ENCODE peak calls at places on chromosomes 12 and 14, in six cellular contexts. One of them, this sample, is unnamed.

GRCh38 chr12:132524405-132524804 is 34.5 kb downstream of the FBRSL1 start:
- DNase-seq in fibroblast of lung: peak; percentile 64
- DNase-seq in heart right ventricle: no peak
- DNase-seq in upper lobe of left lung: peak; percentile 38
- DNase-seq in ovary: no peak
- DNase-seq in neural progenitor cell: no peak
- DNase-seq in this sample: no peak

GRCh38 chr14:87894920-87895319 is 98.1 kb downstream of the GALC start:
- DNase-seq in fibroblast of lung: no peak
- DNase-seq in neural progenitor cell: no peak
- DNase-seq in heart right ventricle: no peak
- DNase-seq in ovary: no peak
- DNase-seq in upper lobe of left lung: no peak
- DNase-seq in this sample: no peak

GRCh38 chr12:106769078-106769477 is 5.4 kb upstream of the RIC8B start:
- DNase-seq in fibroblast of lung: peak; percentile 89
- DNase-seq in upper lobe of left lung: peak; percentile 42
- DNase-seq in neural progenitor cell: peak; percentile 42
- DNase-seq in heart right ventricle: no peak
- DNase-seq in ovary: no peak
- DNase-seq in this sample: peak; percentile 68

GRCh38 chr12:31737763-31738162 is 8.9 kb upstream of the AMN1 start:
- DNase-seq in fibroblast of lung: no peak
- DNase-seq in heart right ventricle: no peak
- DNase-seq in ovary: no peak
- DNase-seq in upper lobe of left lung: no peak
- DNase-seq in neural progenitor cell: no peak
- DNase-seq in this sample: no peak

GRCh38 chr14:36663404-36664321 is 2.0 kb downstream of the PAX9 start:
- DNase-seq in ovary: no peak
- DNase-seq in heart right ventricle: no peak
- DNase-seq in neural progenitor cell: peak; percentile 72
- DNase-seq in fibroblast of lung: peak; percentile 21
- DNase-seq in upper lobe of left lung: no peak
- DNase-seq in this sample: no peak

GRCh38 chr12:116288735-116289134 is 11.2 kb upstream of the MED13L start:
- DNase-seq in upper lobe of left lung: no peak
- DNase-seq in neural progenitor cell: no peak
- DNase-seq in ovary: no peak
- DNase-seq in heart right ventricle: no peak
- DNase-seq in fibroblast of lung: no peak
- DNase-seq in this sample: no peak

GRCh38 chr12:3299929-3300832 is 190.8 kb upstream of the PRMT8 start:
- DNase-seq in ovary: peak; percentile 81
- DNase-seq in heart right ventricle: peak; percentile 90
- DNase-seq in neural progenitor cell: peak; percentile 93
- DNase-seq in upper lobe of left lung: peak; percentile 89
- DNase-seq in fibroblast of lung: peak; percentile 96
- DNase-seq in this sample: peak; percentile 90

GRCh38 chr12:132111641-132112304 is 32.3 kb downstream of the DDX51 start:
- DNase-seq in heart right ventricle: no peak
- DNase-seq in upper lobe of left lung: no peak
- DNase-seq in ovary: no peak
- DNase-seq in fibroblast of lung: no peak
- DNase-seq in neural progenitor cell: no peak
- DNase-seq in this sample: no peak

GRCh38 chr14:64958743-64959142 is 13.4 kb downstream of the RAB15 start:
- DNase-seq in ovary: no peak
- DNase-seq in fibroblast of lung: no peak
- DNase-seq in heart right ventricle: no peak
- DNase-seq in upper lobe of left lung: no peak
- DNase-seq in neural progenitor cell: no peak
- DNase-seq in this sample: no peak

DNA sequence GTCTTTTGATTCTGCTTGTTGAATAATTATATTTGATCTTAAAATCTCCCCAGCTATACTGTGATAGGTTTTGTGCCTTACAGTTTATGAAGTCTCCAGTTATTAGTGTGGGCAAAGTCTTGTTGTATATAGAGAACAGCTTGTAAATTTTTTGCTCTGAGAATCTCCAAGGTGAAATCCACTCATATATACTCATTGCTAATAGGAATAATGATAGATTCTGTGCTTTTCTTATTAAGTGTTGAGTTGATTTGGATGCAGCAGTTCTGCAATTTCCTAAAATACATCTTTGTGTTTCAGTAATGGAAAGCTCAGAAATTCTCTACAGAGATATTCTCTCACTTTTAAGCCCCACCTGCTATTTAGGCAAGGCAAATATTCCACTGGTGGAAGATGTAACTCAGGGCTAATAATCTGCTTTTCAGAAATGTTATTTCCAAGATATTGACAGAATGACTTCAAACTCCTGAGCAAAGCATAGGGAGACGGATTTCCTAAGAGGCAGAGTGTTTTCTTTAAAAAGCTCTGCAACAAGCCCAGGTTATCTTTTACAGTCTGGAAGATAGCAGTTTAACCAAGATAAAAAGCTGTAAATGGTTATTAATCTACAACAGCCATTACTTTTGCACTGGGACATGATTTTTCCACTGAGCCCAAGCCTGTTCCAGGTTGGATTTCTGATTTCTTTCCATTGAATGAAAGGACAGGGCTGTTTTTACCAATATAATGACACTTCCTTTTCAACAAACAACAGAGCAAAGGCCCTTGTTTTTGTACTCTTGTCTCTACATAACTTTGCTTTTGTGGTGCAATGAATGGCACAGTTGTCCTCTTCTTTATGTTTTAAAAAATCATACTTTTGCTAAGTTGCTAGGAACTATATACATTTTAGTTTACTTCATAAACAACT is 239.9 kb upstream of the ATP2B1 start:
- DNase-seq in fibroblast of lung: peak; percentile 23
- DNase-seq in upper lobe of left lung: no peak
- DNase-seq in ovary: no peak
- DNase-seq in heart right ventricle: no peak
- DNase-seq in neural progenitor cell: no peak
- DNase-seq in this sample: no peak
- H3K27ac ChIP-seq in fibroblast of lung: peak overlapping the region; percentile 69
- H3K27ac ChIP-seq in upper lobe of left lung: no peak overlapping the region
- H3K27ac ChIP-seq in ovary: peak overlapping the region; percentile 16
- H3K27ac ChIP-seq in heart right ventricle: peak overlapping the region; percentile 37
- H3K27ac ChIP-seq in neural progenitor cell: no peak overlapping the region
- H3K27ac ChIP-seq in this sample: peak overlapping the region; percentile 72

DNA sequence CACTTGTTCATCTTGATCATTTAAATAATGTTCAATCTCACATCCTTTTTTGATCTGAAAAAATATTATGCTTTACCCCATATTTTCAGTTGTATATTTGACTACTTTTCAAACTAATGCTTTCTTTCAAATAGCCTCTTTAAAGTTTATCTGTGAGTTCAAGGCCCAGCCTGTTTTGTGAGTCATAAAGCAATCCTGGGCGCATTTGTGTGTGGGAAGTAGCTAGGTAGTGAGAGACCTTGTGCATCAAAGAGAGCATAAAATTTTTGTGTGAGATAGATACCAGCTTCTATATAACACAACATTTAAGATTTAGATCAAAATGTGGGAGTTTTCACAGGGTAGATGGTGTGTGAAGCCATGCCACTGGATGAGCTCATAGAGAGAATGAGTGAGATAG is 405.6 kb downstream of the NAV3 start:
- DNase-seq in upper lobe of left lung: no peak
- DNase-seq in heart right ventricle: no peak
- DNase-seq in neural progenitor cell: no peak
- DNase-seq in ovary: no peak
- DNase-seq in fibroblast of lung: peak; percentile 29
- DNase-seq in this sample: no peak
- TF ChIP-seq CTCF in upper lobe of left lung: no peak
- TF ChIP-seq CTCF in heart right ventricle: no peak
- TF ChIP-seq CTCF in neural progenitor cell: no peak
- TF ChIP-seq CTCF in ovary: no peak
- TF ChIP-seq CTCF in fibroblast of lung: no peak
- TF ChIP-seq CTCF in this sample: no peak

DNA sequence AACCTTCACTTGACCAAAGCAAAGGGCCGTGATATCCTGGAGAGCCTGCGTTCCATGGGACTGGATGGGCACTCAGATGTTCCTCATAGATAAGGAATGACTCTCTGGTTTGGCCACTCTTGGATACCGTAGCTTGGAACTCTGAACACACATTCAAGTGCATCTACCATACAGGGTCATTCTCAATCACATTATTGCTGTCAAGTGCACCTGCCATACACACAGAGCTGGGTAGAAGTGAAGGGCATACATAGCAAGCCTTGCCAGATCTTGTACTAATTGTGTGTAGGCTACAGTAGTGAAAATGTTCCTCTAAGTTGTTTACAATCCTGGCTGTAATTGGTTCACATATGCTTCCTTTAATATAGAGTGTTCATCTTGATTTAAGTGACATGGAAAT is 58.3 kb downstream of the PELI2 start:
- DNase-seq in upper lobe of left lung: no peak
- DNase-seq in heart right ventricle: no peak
- DNase-seq in neural progenitor cell: no peak
- DNase-seq in fibroblast of lung: no peak
- DNase-seq in ovary: no peak
- DNase-seq in this sample: no peak
- H3K27ac ChIP-seq in upper lobe of left lung: no peak overlapping the region
- H3K27ac ChIP-seq in heart right ventricle: peak overlapping the region; percentile 2
- H3K27ac ChIP-seq in neural progenitor cell: no peak overlapping the region
- H3K27ac ChIP-seq in fibroblast of lung: no peak overlapping the region
- H3K27ac ChIP-seq in ovary: no peak overlapping the region
- H3K27ac ChIP-seq in this sample: no peak overlapping the region

GRCh38 chr14:59022144-59022543 is 166.3 kb upstream of the DAAM1 start:
- DNase-seq in heart right ventricle: no peak
- DNase-seq in fibroblast of lung: no peak
- DNase-seq in ovary: no peak
- DNase-seq in neural progenitor cell: no peak
- DNase-seq in upper lobe of left lung: no peak
- DNase-seq in this sample: no peak
- TF ChIP-seq CTCF in heart right ventricle: peak; percentile 6
- TF ChIP-seq CTCF in fibroblast of lung: peak; percentile 10
- TF ChIP-seq CTCF in ovary: no peak
- TF ChIP-seq CTCF in neural progenitor cell: peak; percentile 38
- TF ChIP-seq CTCF in upper lobe of left lung: no peak
- TF ChIP-seq CTCF in this sample: no peak

DNA sequence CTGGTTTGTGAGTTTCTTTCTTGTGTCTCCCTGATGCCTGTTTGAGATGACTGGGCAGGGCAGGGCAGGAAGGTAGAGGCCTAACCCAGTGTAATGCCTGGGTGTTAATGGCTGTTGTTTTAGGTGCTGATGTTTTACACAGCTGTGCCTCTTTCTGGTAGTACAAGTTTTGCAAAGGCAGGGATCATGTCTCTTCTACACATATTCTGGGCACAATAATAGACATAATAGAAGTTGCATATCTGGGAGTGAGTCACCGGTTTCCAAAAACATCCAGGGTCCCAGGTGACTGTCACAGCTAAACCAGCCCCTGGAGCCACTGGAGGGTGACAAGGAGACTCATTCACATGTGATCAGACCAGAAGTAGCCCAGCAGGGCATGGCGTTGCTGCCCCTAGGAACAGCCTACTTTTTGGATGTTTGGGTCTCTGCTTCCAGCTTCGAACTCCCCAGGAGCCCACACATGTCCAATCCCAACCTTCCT is 18.1 kb downstream of the TPCN1 start:
- DNase-seq in upper lobe of left lung: no peak
- DNase-seq in neural progenitor cell: no peak
- DNase-seq in heart right ventricle: no peak
- DNase-seq in ovary: no peak
- DNase-seq in fibroblast of lung: no peak
- DNase-seq in this sample: no peak
- H3K27ac ChIP-seq in upper lobe of left lung: peak overlapping the region; percentile 89
- H3K27ac ChIP-seq in neural progenitor cell: no peak overlapping the region
- H3K27ac ChIP-seq in heart right ventricle: peak overlapping the region; percentile 98
- H3K27ac ChIP-seq in ovary: peak overlapping the region; percentile 42
- H3K27ac ChIP-seq in fibroblast of lung: no peak overlapping the region
- H3K27ac ChIP-seq in this sample: peak overlapping the region; percentile 86

DNA sequence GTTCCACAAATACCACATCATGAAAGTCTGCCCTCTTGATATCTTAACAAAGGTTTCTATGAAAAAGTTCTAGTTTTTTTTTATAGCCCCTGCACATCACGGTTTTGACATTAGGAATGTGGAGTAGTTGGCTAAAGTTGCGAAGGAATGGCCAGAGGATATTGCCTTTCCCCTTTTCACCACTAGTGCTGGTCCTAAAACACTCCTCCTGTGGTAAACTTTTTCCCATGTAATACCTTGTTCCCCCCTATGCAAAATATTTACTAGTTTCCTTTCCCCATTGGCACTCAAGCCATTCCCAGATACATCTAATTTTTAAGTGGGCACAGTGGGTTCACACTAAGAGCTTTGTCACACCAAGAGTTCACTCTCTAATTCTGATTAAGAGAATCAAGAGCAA is 33.4 kb downstream of the R3HDM2 start:
- DNase-seq in fibroblast of lung: no peak
- DNase-seq in heart right ventricle: no peak
- DNase-seq in neural progenitor cell: no peak
- DNase-seq in upper lobe of left lung: no peak
- DNase-seq in ovary: no peak
- DNase-seq in this sample: no peak
- TF ChIP-seq CTCF in fibroblast of lung: no peak
- TF ChIP-seq CTCF in heart right ventricle: no peak
- TF ChIP-seq CTCF in neural progenitor cell: no peak
- TF ChIP-seq CTCF in upper lobe of left lung: no peak
- TF ChIP-seq CTCF in ovary: no peak
- TF ChIP-seq CTCF in this sample: no peak